ENCODE peak calls at places on chromosomes 5 and 9, in five cellular contexts. L is GM23338, A is A549, Y is HCT116, H is Panc1. D is an unnamed sample.
A peak's percentile ranks its signal among the peaks of the same experiment; 100 is the strongest.

GRCh38 chr5:96336351-96336985 is 96.6 kb downstream of the PCSK1 start:
- DNase-seq in Y (peak; percentile 71), A (peak; percentile 48), H (peak; percentile 88), L (peak; percentile 88), D (peak; percentile 64)

GRCh38 chr9:5582835-5583195 is 46.1 kb upstream of the RIC1 start:
- DNase-seq in A (no peak), L (no peak), Y (no peak), H (no peak), D (no peak)

GRCh38 chr9:19804431-19804830 is 15.6 kb upstream of the SLC24A2 start:
- DNase-seq in A (no peak), Y (no peak), L (no peak), H (no peak), D (no peak)

GRCh38 chr9:21967707-21968106 is 26.5 kb downstream of the CDKN2A start:
- DNase-seq in H (no peak), A (no peak), L (peak; percentile 26), Y (no peak), D (no peak)

GRCh38 chr5:94010814-94011213 is 269.4 kb upstream of the POU5F2 start:
- DNase-seq in A (no peak), Y (no peak), L (no peak), H (no peak), D (no peak)

GRCh38 chr9:112174965-112175795 is at the start of gene SUSD1:
- DNase-seq in A (no peak), H (no peak), L (peak; percentile 72), Y (no peak), D (peak; percentile 25)

GRCh38 chr5:102375256-102375655 is 79.2 kb upstream of the SLCO4C1 start:
- DNase-seq in A (no peak), H (no peak), Y (no peak), L (no peak), D (no peak)

GRCh38 chr5:72363146-72363802 is 43.1 kb downstream of the PTCD2 start:
- DNase-seq in A (no peak), H (no peak), L (peak; percentile 72), Y (peak; percentile 10), D (no peak)

GRCh38 chr9:107178302-107178701 is 104.8 kb upstream of the RAD23B start:
- DNase-seq in Y (no peak), H (no peak), L (no peak), A (no peak), D (no peak)

GRCh38 chr5:153537225-153537624 is 46.8 kb downstream of the GRIA1 start:
- DNase-seq in Y (no peak), A (no peak), H (no peak), L (no peak), D (no peak)

GRCh38 chr9:126611188-126611587 is 2.5 kb upstream of the LMX1B start:
- DNase-seq in Y (no peak), L (no peak), H (no peak), A (no peak), D (no peak)

GRCh38 chr5:100777680-100778281 is 125.3 kb downstream of the ST8SIA4 start:
- DNase-seq in L (no peak), Y (peak; percentile 29), H (no peak), A (no peak), D (peak; percentile 61)

GRCh38 chr5:139667730-139668063 is 19.5 kb downstream of the CXXC5 start:
- DNase-seq in L (no peak), H (no peak), A (no peak), Y (no peak), D (no peak)

GRCh38 chr9:8733096-8733954 is 933.7 kb upstream of the DMAC1 start:
- DNase-seq in Y (no peak), A (no peak), L (peak; percentile 30), H (no peak), D (no peak)

DNA sequence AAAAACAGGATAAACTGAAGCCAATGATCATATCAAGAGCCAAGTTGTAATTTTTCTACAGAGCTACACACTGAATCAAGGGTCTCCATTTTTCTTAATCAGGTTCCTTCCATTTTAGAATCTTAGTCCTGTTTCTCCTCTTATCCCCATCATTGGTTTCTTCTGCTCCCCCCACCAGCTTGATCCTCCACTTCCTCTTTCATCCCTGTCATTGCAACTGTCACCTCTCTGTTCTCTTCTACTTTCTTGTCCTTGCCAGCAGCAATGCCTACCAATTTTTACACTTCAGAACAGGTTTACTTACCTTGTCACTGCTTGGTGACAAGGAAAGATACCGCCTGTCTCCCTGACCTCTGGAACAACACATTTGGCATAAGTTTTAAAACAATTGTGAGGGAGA is 97.3 kb downstream of the CFAP90 start:
- DNase-seq in L (no peak), H (no peak), A (no peak), Y (no peak), D (no peak)
- TF ChIP-seq REST in L (no peak), H (no peak), A (no peak), Y (no peak), D (no peak)

DNA sequence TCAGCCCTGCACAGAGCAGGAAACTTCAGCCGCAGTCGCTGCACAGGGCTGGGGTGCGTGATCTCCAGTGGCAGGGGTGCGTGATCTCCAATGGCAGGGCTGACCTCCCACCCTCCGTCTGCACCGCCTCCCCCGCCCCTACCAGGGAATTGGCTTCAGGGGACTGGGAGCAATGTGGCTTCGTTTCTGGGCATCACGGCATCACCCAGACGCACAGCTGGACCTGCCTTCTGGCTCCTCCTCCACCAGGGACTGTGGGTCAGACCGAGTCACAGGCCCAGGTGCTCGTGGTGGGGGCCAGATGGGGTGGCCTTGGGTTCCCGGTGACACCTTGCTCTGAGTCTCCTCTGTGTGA is 51.0 kb downstream of the AHRR start:
- DNase-seq in H (no peak), A (no peak), Y (no peak), L (no peak), D (peak; percentile 49)
- TF ChIP-seq REST in H (no peak), A (no peak), Y (no peak), L (no peak), D (no peak)

DNA sequence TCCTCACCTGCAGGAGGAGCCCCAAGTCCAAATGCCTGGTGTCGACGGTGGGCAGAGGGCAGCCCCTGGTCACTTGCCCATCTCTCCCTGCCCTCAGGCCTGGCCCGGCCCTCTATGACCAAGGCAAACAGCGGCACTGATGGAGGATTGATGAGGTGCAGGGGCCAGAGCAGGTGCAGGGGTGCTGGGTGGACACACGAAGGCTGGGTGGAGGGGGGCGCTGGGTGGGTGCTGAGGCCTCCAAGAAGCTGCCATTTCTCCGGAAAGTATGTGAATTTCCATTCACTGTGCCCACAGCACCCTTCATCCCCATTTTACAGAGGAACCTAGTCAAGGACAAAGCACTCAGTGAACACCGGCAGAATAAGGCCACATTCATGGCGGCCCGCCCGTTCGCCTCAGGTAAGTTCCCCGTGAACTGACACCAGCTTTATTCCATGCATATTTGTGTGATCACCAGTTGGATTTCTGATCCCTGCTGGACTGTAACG is 143.8 kb upstream of the PPP1R26 start:
- DNase-seq in H (no peak), A (no peak), L (no peak), Y (no peak), D (no peak)
- TF ChIP-seq REST in H (no peak), A (no peak), L (no peak), Y (no peak), D (no peak)

DNA sequence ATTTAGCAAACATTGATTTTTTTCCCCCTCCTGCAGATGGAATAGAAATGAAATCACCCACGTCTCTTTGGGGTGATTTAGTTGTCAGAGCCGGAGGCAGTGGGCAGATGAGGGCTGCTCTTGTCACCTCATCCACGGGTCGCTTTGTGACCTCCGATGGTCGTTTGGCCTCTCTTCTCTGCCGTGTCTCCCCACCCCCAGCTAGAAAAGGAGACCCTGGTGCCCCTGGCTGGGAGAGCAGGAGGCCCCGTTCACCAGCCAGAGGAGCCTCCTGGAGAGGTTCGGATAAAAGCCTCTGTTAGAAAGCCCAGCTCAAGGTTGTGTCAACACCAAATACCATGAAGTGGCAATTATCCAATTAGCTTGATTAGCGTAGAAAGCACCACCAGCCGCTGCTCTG is 21.5 kb upstream of the RXRA start:
- DNase-seq in Y (no peak), A (no peak), L (no peak), H (no peak), D (no peak)
- TF ChIP-seq REST in Y (no peak), A (no peak), L (no peak), H (no peak), D (no peak)

DNA sequence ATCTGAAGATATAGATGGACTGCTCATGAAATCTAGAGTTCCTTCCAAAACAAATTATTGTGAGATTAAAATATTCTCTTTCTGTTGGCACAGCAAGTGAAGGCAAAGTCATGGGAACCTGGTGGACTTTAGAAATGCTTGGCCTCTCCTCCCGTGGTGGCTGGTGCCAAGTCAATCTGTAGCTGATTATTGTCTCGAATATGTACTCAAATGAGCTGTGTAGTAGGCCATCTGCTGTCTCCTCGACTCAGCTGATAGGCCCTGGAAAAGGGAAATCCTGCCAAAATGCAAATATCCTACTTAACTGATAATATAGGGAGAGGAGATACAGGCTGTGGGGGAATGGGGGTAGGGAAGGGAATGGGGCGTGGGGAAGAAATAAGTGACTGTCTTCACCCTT is 69.4 kb downstream of the DAPK1 start:
- DNase-seq in Y (no peak), H (no peak), L (no peak), A (no peak), D (no peak)
- TF ChIP-seq REST in Y (no peak), H (no peak), L (no peak), A (no peak), D (no peak)

DNA sequence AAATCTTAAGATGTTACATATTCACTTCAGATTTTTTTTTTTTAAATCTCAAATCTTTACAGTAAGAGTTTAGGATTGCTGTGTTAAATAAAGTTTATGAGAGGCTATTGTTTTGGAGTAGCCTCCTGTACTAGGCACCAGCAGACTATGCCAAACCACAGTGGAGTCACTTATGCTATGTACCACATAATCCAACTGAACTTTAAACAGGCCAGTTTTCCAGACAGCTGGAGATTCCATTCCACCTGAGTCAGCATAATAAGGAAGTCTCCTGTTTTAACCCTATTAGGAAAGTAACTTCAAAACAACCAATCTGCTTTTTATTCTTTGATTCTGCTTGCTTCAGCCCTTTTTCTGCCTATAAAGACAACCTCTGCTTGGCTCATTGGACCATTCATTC is 205.2 kb downstream of the CSNK1G3 start:
- DNase-seq in A (no peak), L (no peak), Y (no peak), H (no peak), D (no peak)
- TF ChIP-seq REST in A (no peak), L (no peak), Y (no peak), H (no peak), D (no peak)

GRCh38 chr5:179297026-179297425 is 48.2 kb downstream of the ADAMTS2 start:
- DNase-seq in L (no peak), A (no peak), Y (no peak), H (no peak), D (no peak)
- TF ChIP-seq REST in L (no peak), A (no peak), Y (no peak), H (no peak), D (no peak)